ENCODE peak calls at places on chromosome 19, in six cellular contexts. A is IMR-90, H is neuronal stem cell, P is trophoblast cell, S is mesenchymal stem cell, L is H1. J is an unnamed sample.

GRCh38 chr19:13790354-13790753 is 4.9 kb upstream of the ZSWIM4 start:
- DNase-seq in P (peak; percentile 93), L (no peak), H (no peak), S (no peak), A (no peak), J (no peak)

GRCh38 chr19:55601127-55601526 is 1.0 kb downstream of the ZNF524 start:
- DNase-seq in P (peak; percentile 29), S (no peak), A (no peak), H (no peak), L (no peak), J (no peak)

GRCh38 chr19:51410950-51411748 is 6.3 kb downstream of the SIGLEC10 start:
- DNase-seq in P (peak; percentile 24), A (no peak), H (no peak), L (no peak), S (no peak), J (no peak)

GRCh38 chr19:30696514-30696913 is 324.3 kb downstream of the ZNF536 start:
- DNase-seq in H (no peak), S (no peak), L (peak; percentile 82), A (peak; percentile 9), P (peak; percentile 39), J (peak; percentile 94)

GRCh38 chr19:31438401-31439269 is 89.4 kb upstream of the TSHZ3 start:
- DNase-seq in H (no peak), L (peak; percentile 17), A (no peak), S (no peak), P (no peak), J (no peak)

GRCh38 chr19:44303976-44304568 is 753 bp downstream of the ZNF235 start:
- DNase-seq in P (peak; percentile 28), A (peak; percentile 3), S (peak; percentile 60), H (peak; percentile 21), L (no peak), J (peak; percentile 32)

GRCh38 chr19:29676586-29676985 is 11.3 kb downstream of the PLEKHF1 start:
- DNase-seq in L (no peak), A (no peak), H (no peak), S (no peak), P (no peak), J (no peak)

GRCh38 chr19:6103217-6103644 is 7.1 kb downstream of the RFX2 start:
- DNase-seq in L (no peak), S (peak; percentile 38), P (peak; percentile 60), H (no peak), A (peak; percentile 87), J (no peak)

GRCh38 chr19:1045247-1045603 is 5.3 kb downstream of the ABCA7 start:
- DNase-seq in H (no peak), A (no peak), L (peak; percentile 85), S (peak; percentile 58), P (peak; percentile 62), J (peak; percentile 93)

GRCh38 chr19:590396-590745 is 690 bp downstream of the HCN2 start:
- DNase-seq in L (no peak), P (peak; percentile 39), A (peak; percentile 30), S (no peak), H (no peak), J (no peak)

GRCh38 chr19:47489072-47489914 is 5.3 kb upstream of the KPTN start:
- DNase-seq in A (no peak), S (no peak), H (no peak), L (no peak), P (no peak), J (no peak)

GRCh38 chr19:21202865-21203494 is 61.1 kb downstream of the ZNF431 start:
- DNase-seq in A (peak; percentile 14), L (peak; percentile 63), H (peak; percentile 50), S (peak; percentile 2), P (peak; percentile 63), J (peak; percentile 83)

GRCh38 chr19:14118165-14119051 is 846 bp upstream of the PRKACA start:
- DNase-seq in A (peak; percentile 75), P (peak; percentile 47), L (peak; percentile 68), S (peak; percentile 88), H (peak; percentile 81), J (peak; percentile 28)

GRCh38 chr19:48329167-48329891 is 4.0 kb downstream of the EMP3 start:
- DNase-seq in P (peak; percentile 56), A (peak; percentile 59), L (no peak), S (peak; percentile 77), H (no peak), J (peak; percentile 82)

GRCh38 chr19:6971366-6971765 is 49.9 kb downstream of the MBD3L2B start:
- DNase-seq in H (no peak), P (no peak), A (no peak), S (no peak), L (no peak), J (no peak)

GRCh38 chr19:17337675-17338439 is 504 bp downstream of the GTPBP3 start:
- DNase-seq in P (peak; percentile 25), S (no peak), A (no peak), H (no peak), L (peak; percentile 70), J (no peak)

GRCh38 chr19:49489601-49490167 is 2.3 kb downstream of the RPL13A start:
- DNase-seq in S (no peak), A (no peak), H (no peak), P (peak; percentile 26), L (no peak), J (no peak)

GRCh38 chr19:49491804-49492572 is 4.2 kb upstream of the RPS11 start:
- DNase-seq in H (no peak), S (no peak), L (no peak), P (no peak), A (no peak), J (no peak)

GRCh38 chr19:49491030-49491803 is 3.8 kb downstream of the RPL13A start:
- DNase-seq in H (no peak), S (no peak), L (no peak), A (no peak), P (no peak), J (no peak)

GRCh38 chr19:49488863-49489537 is 1.6 kb downstream of the RPL13A start:
- DNase-seq in P (no peak), S (peak; percentile 41), L (no peak), H (no peak), A (no peak), J (no peak)

DNA sequence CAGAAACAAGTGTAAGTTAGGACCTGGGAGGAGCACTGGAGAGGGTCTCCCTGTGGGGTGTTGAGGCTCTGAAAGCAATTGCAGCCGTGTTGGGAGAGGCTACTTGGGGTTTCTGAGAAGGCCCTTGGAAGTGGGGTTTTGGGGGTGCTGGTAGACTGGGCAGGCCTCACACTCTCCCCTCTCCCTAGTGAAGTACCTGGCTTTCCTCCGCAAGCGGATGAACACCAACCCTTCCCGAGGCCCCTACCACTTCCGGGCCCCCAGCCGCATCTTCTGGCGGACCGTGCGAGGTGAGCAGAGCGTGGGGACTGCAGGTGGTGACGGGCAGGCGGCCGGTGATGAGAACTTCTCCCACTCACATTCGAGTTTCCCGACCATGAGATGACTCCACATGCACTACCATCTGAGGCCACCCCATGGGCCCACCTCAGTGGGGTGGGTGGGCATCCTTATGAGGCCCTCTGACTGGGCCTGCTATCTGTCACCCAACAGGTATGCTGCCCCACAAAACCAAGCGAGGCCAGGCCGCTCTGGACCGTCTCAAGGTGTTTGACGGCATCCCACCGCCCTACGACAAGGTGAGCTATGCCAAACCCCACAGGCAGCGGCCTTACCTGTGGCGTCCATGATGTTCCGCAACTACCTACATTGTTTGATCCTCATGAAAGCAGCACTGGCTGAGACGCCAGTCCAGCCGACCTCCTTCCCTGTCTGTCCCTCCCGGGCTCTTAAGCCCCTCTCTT is 3.0 kb downstream of the RPL13A start:
- DNase-seq in A (no peak), P (no peak), H (no peak), L (no peak), S (no peak), J (no peak)
- H4K8ac ChIP-seq in A (peak overlapping the region; percentile 31), P (peak overlapping the region; percentile 40), H (no peak overlapping the region), L (peak overlapping the region; percentile 82), S (peak overlapping the region; percentile 57), J (no peak overlapping the region)

DNA sequence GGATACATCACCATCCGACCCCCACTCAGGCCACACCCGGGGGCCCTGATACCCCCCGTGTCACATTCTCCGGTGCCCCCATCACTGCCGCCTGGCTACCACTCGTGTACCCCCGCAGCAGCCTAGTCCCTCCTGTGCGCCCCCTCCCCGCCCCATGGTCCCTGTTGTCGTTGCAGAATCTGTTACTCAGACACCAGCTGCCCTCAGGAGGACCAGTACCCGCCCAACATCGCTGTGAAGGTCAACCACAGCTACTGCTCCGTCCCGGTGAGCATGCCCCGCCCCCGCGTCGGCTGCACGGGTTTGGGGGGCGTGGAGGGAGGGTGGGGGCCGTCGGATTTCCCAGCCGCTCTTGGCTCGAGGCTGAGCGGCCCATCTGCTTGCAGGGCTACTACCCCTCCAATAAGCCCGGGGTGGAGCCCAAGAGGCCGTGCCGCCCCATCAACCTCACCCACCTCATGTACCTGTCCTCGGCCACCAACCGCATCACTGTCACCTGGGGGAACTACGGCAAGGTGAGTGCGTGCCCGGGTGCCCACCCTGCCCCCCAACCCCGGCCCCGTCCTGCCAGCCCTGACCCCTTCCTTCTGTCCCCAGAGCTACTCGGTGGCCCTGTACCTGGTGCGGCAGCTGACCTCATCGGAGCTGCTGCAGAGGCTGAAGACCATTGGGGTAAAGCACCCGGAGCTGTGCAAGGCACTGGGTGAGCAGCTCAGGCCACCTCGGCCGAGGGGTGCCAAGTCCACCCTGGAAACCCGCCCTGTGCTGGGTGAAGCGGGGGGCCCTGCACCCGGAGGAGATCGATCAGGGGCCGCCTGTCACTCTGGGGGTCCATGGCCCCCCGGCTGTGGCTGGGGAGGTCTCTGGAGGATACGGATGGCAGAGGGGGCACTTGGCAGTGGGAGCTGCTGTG is 21.1 kb downstream of the PIAS4 start:
- DNase-seq in S (no peak), P (no peak), A (no peak), L (no peak), H (no peak), J (no peak)
- H3K36me3 ChIP-seq in S (peaks cover 47% of the 10 kb centered on the region), P (peaks cover 77% of the 10 kb centered on the region), A (peaks cover 62% of the 10 kb centered on the region), L (peaks cover 9% of the 10 kb centered on the region), H (peaks cover 34% of the 10 kb centered on the region), J (peaks cover 2% of the 10 kb centered on the region)

DNA sequence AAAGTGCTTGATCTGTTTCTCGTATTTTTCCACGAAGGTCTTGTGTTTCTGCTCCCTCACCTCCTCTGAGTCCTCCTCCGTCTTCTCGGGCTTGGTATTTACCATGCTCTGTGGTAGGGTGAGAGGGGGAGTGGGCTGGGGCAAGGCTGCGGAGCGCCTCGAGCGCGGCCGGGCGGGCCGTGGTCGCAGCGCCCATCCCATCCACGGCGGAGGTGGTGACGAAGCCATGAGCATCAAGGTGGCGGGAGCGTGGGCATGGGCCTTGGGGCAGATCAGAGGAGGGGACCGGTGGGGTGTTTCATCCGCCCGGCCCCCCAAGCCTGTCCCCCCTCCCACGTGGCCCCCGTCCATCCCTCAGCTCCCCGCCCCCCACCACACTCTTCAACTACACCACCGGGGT is 7.9 kb downstream of the CDC37 start:
- DNase-seq in H (no peak), L (no peak), A (no peak), P (no peak), S (no peak), J (no peak)
- H4K8ac ChIP-seq in H (no peak overlapping the region), L (peak overlapping the region; percentile 51), A (no peak overlapping the region), P (no peak overlapping the region), S (no peak overlapping the region), J (no peak overlapping the region)

GRCh38 chr19:32614916-32615315 is 33.9 kb downstream of the PDCD5 start:
- DNase-seq in H (no peak), P (no peak), L (no peak), S (no peak), A (no peak), J (no peak)

GRCh38 chr19:32613008-32613407 is 32.0 kb downstream of the PDCD5 start:
- DNase-seq in H (no peak), P (no peak), L (no peak), S (no peak), A (no peak), J (no peak)

GRCh38 chr19:32611161-32611560 is 30.2 kb downstream of the PDCD5 start:
- DNase-seq in L (no peak), S (no peak), A (no peak), H (no peak), P (no peak), J (no peak)

GRCh38 chr19:32619051-32619685 is 38.2 kb downstream of the PDCD5 start:
- DNase-seq in P (no peak), L (no peak), S (no peak), A (no peak), H (no peak), J (no peak)

GRCh38 chr19:32615569-32615968 is 34.6 kb downstream of the PDCD5 start:
- DNase-seq in S (no peak), A (no peak), H (no peak), L (no peak), P (no peak), J (no peak)
- H3K36me3 ChIP-seq in S (peaks cover 80% of the 10 kb centered on the region), A (peaks cover 55% of the 10 kb centered on the region), H (peaks cover 41% of the 10 kb centered on the region), L (peaks cover 27% of the 10 kb centered on the region), P (peaks cover 51% of the 10 kb centered on the region), J (peaks cover 3% of the 10 kb centered on the region)